ENCODE peak calls at places on chromosomes 2 and 18, in seven cellular contexts. B is CD4-positive, alpha-beta memory T cell; C is left ventricle myocardium inferior; U is heart right ventricle; E is ovary; K is mucosa of descending colon; T is HCT116. O is an unnamed sample.
A peak's percentile ranks its signal among the peaks of the same experiment; 100 is the strongest.

GRCh38 chr2:111160758-111161157 is 40.0 kb downstream of the BCL2L11 start:
- DNase-seq in C (no peak), U (no peak), K (no peak), T (no peak), E (no peak), B (no peak), O (no peak)

GRCh38 chr2:48129256-48129950 is 223.1 kb upstream of the FBXO11 start:
- DNase-seq in B (no peak), C (no peak), E (no peak), T (no peak), U (no peak), K (no peak), O (no peak)

GRCh38 chr2:240109386-240109785 is 26.7 kb downstream of the COPS9 start:
- DNase-seq in U (no peak), K (no peak), C (no peak), B (no peak), E (no peak), T (no peak), O (no peak)

GRCh38 chr2:24920813-24921441 is 890 bp upstream of the ADCY3 start:
- DNase-seq in E (no peak), C (no peak), T (no peak), U (no peak), K (peak; percentile 55), B (no peak), O (peak; percentile 57)

GRCh38 chr2:239149501-239149900 is 251.3 kb downstream of the HDAC4 start:
- DNase-seq in C (peak; percentile 1), U (no peak), K (no peak), B (no peak), E (peak; percentile 12), T (no peak), O (no peak)

GRCh38 chr2:120399889-120400240 is 53.9 kb downstream of the INHBB start:
- DNase-seq in E (no peak), K (no peak), C (no peak), U (no peak), B (no peak), T (no peak), O (no peak)

GRCh38 chr2:32284321-32284720 is 6.6 kb downstream of the YIPF4 start:
- DNase-seq in T (no peak), C (no peak), B (no peak), E (no peak), U (no peak), K (no peak), O (no peak)

GRCh38 chr2:126317797-126318431 is 338.0 kb upstream of the GYPC start:
- DNase-seq in C (no peak), B (no peak), E (no peak), T (no peak), U (no peak), K (no peak), O (no peak)

GRCh38 chr18:12403601-12404506 is 3.9 kb upstream of the PRELID3A start:
- DNase-seq in B (no peak), T (peak; percentile 68), C (no peak), E (no peak), U (no peak), K (no peak), O (no peak)

GRCh38 chr2:164778723-164779122 is 62.9 kb downstream of the COBLL1 start:
- DNase-seq in K (no peak), U (no peak), T (no peak), C (no peak), B (no peak), E (no peak), O (no peak)

GRCh38 chr2:177147093-177147694 is 65.4 kb upstream of the HNRNPA3 start:
- DNase-seq in K (peak; percentile 54), B (peak; percentile 48), U (no peak), T (no peak), C (no peak), E (no peak), O (peak; percentile 59)

GRCh38 chr18:24659837-24660720 is 199.6 kb downstream of the HRH4 start:
- DNase-seq in T (no peak), B (peak; percentile 38), C (peak; percentile 53), K (peak; percentile 26), E (peak; percentile 28), U (peak; percentile 50), O (no peak)

GRCh38 chr2:20666364-20667150 is at the start of gene GDF7:
- DNase-seq in E (no peak), C (no peak), T (no peak), K (peak; percentile 61), B (no peak), U (peak; percentile 49), O (peak; percentile 56)

GRCh38 chr2:128446866-128447537 is 128.3 kb upstream of the HS6ST1 start:
- DNase-seq in K (no peak), E (no peak), T (no peak), B (no peak), U (no peak), C (no peak), O (no peak)

GRCh38 chr2:34578641-34579040 is 979.5 kb upstream of the FAM98A start:
- DNase-seq in K (no peak), U (no peak), E (no peak), B (no peak), T (no peak), C (no peak), O (no peak)

GRCh38 chr2:231241755-231242507 is 43.5 kb downstream of the ARMC9 start:
- DNase-seq in K (peak; percentile 56), C (no peak), U (peak; percentile 23), B (no peak), T (no peak), E (peak; percentile 68), O (no peak)

GRCh38 chr2:196660264-196660663 is 20.7 kb downstream of the CCDC150 start:
- DNase-seq in E (no peak), K (no peak), B (no peak), C (no peak), T (no peak), U (no peak), O (no peak)

GRCh38 chr2:162118166-162119031 is 33.6 kb downstream of the GCG start:
- DNase-seq in B (no peak), C (peak; percentile 27), E (no peak), K (no peak), T (no peak), U (peak; percentile 37), O (no peak)

GRCh38 chr2:205704101-205704741 is 21.9 kb downstream of the NRP2 start:
- DNase-seq in E (peak; percentile 54), B (no peak), C (no peak), K (peak; percentile 39), T (no peak), U (no peak), O (no peak)

GRCh38 chr2:240326246-240326645 is 109.2 kb upstream of the GPC1 start:
- DNase-seq in B (no peak), K (no peak), U (no peak), T (no peak), E (no peak), C (no peak), O (no peak)

GRCh38 chr2:64982932-64983331 is 6.3 kb upstream of the SLC1A4 start:
- DNase-seq in U (no peak), B (no peak), C (no peak), K (no peak), E (no peak), T (no peak), O (no peak)
- H3K4me1 ChIP-seq in U (peaks cover 12% of the 10 kb centered on the region), B (peaks cover 4% of the 10 kb centered on the region), C (peaks cover 39% of the 10 kb centered on the region), K (no peaks in the 10 kb centered on the region), E (no peaks in the 10 kb centered on the region), T (no peaks in the 10 kb centered on the region), O (no peaks in the 10 kb centered on the region)

DNA sequence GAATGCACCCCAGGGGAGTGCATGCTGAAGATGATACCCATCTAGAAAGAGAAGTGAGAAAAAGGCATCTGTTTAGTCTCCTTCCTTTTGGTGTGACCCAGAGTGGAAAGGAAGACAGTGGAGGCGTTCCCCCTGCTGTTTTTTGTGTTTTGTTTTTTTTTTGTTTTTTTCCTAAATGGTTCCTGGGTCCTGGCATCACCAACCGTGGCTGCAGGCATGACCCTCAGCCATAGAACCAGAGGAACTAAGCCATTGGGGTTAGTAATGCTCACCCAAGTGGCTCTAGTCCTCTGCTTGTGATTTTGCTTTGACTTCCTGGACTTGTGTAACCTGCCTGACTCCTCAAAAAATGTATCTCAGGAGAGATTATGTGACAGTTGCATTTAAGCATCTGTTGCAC is 451.3 kb downstream of the DCC start:
- DNase-seq in C (no peak), T (no peak), E (no peak), B (no peak), K (no peak), U (no peak), O (no peak)
- H3K9me3 ChIP-seq in C (peaks cover 92% of the 10 kb centered on the region), T (peaks cover 5% of the 10 kb centered on the region), E (no peaks in the 10 kb centered on the region), B (peaks cover 4% of the 10 kb centered on the region), K (peaks cover 39% of the 10 kb centered on the region), U (peaks cover 11% of the 10 kb centered on the region), O (no peaks in the 10 kb centered on the region)

GRCh38 chr18:49487711-49488310 is 777 bp upstream of the C18orf32 start:
- DNase-seq in T (no peak), C (no peak), E (no peak), U (no peak), B (no peak), K (no peak), O (no peak)
- H3K36me3 ChIP-seq in T (peaks cover 45% of the 10 kb centered on the region), C (peaks cover 50% of the 10 kb centered on the region), E (no peaks in the 10 kb centered on the region), U (peaks cover 21% of the 10 kb centered on the region), B (peaks cover 35% of the 10 kb centered on the region), K (no peaks in the 10 kb centered on the region), O (peaks cover 57% of the 10 kb centered on the region)

DNA sequence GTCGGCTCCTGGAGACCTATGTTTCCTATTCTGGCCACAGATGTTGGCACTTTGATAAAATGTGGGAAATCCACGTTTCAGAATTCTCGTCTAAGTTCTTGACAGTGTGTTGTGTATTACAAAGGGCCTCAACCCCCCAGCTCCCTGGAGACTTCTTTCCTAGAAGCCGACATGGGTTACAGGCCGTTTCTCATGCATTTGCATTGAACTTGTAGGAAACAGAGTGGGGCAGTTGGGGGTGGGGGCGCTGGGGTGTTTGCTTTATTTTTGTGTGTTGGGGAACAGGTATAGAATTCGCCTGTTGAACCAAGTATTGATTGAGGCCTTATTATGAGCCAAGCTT is 104.0 kb downstream of the CABLES1 start:
- DNase-seq in B (no peak), U (no peak), E (no peak), K (no peak), C (no peak), T (no peak), O (no peak)
- H3K4me1 ChIP-seq in B (peaks cover 20% of the 10 kb centered on the region), U (peaks cover 22% of the 10 kb centered on the region), E (peaks cover 9% of the 10 kb centered on the region), K (peaks cover 5% of the 10 kb centered on the region), C (peaks cover 26% of the 10 kb centered on the region), T (peaks cover 2% of the 10 kb centered on the region), O (no peaks in the 10 kb centered on the region)

GRCh38 chr2:7639476-7639875 is 722.3 kb downstream of the RNF144A start:
- DNase-seq in T (no peak), K (peak; percentile 64), U (no peak), B (no peak), E (no peak), C (no peak), O (no peak)
- H3K9me3 ChIP-seq in T (no peaks in the 10 kb centered on the region), K (peaks cover 12% of the 10 kb centered on the region), U (peaks cover 11% of the 10 kb centered on the region), B (no peaks in the 10 kb centered on the region), E (no peaks in the 10 kb centered on the region), C (peaks cover 22% of the 10 kb centered on the region), O (no peaks in the 10 kb centered on the region)